ENCODE peak calls at places on chromosomes 4 and X, in six cellular contexts. L, W, F, A, R and B are unnamed samples.

GRCh38 chr4:99404595-99405287 is 30.4 kb downstream of the ADH7 start:
- DNase-seq in L (no peak), W (peak), F (no peak), A (no peak), R (peak), B (no peak)

GRCh38 chr4:40180356-40180755 is 16.5 kb upstream of the RHOH start:
- DNase-seq in L (no peak), W (peak), F (no peak), A (no peak), R (peak), B (no peak)

GRCh38 chr4:143356493-143356892 is 19.8 kb downstream of the GAB1 start:
- DNase-seq in L (no peak), W (no peak), F (no peak), A (no peak), R (peak), B (no peak)

GRCh38 chr4:73127839-73128448 is 58.4 kb upstream of the COX18 start:
- DNase-seq in L (no peak), W (no peak), F (no peak), A (no peak), R (peak), B (no peak)

GRCh38 chr4:56803473-56803872 is 18.0 kb downstream of the SPINK2 start:
- DNase-seq in L (no peak), W (no peak), F (no peak), A (no peak), R (peak), B (no peak)

GRCh38 chr4:46386570-46386969 is 3.4 kb downstream of the GABRA2 start:
- DNase-seq in L (peak), W (no peak), F (no peak), A (no peak), R (no peak), B (no peak)

GRCh38 chr4:2462218-2462991 is 6.5 kb upstream of the RNF4 start:
- DNase-seq in L (peak), W (peak), F (peak), A (peak), R (peak), B (no peak)

GRCh38 chr4:88027611-88028608 is 20.5 kb downstream of the PKD2 start:
- DNase-seq in L (no peak), W (peak), F (no peak), A (no peak), R (peak), B (no peak)

GRCh38 chr4:121380448-121381147 is at the start of gene QRFPR:
- DNase-seq in L (peak), W (no peak), F (no peak), A (no peak), R (no peak), B (peak)

GRCh38 chr4:21507439-21507838 is 441.1 kb downstream of the KCNIP4 start:
- DNase-seq in L (no peak), W (peak), F (no peak), A (no peak), R (peak), B (no peak)

GRCh38 chrX:40154229-40154852 is 56.6 kb upstream of the BCOR start:
- DNase-seq in L (no peak), W (no peak), F (peak), A (no peak), R (no peak), B (peak)

GRCh38 chr4:94350095-94350494 is 7.5 kb upstream of the HPGDS start:
- DNase-seq in L (no peak), W (no peak), F (no peak), A (no peak), R (no peak), B (no peak)

GRCh38 chrX:37603938-37604409 is 32.5 kb downstream of the LANCL3 start:
- DNase-seq in L (no peak), W (no peak), F (no peak), A (no peak), R (no peak), B (no peak)

GRCh38 chr4:102616661-102617060 is 115.5 kb downstream of the NFKB1 start:
- DNase-seq in L (no peak), W (no peak), F (no peak), A (no peak), R (no peak), B (no peak)

GRCh38 chr4:98627883-98628282 is 30.5 kb downstream of the TSPAN5 start:
- DNase-seq in L (no peak), W (peak), F (no peak), A (no peak), R (peak), B (no peak)

GRCh38 chrX:13579696-13580095 is 10.3 kb downstream of the EGFL6 start:
- DNase-seq in L (no peak), W (peak), F (no peak), A (no peak), R (no peak), B (no peak)

GRCh38 chrX:14013074-14013473 is 16.6 kb downstream of the GEMIN8 start:
- DNase-seq in L (no peak), W (peak), F (no peak), A (no peak), R (no peak), B (no peak)

GRCh38 chr4:25981749-25982148 is 67.7 kb downstream of the SMIM20 start:
- DNase-seq in L (no peak), W (no peak), F (no peak), A (no peak), R (peak), B (no peak)

GRCh38 chr4:3202836-3203820 is 45.8 kb upstream of the MSANTD1 start:
- DNase-seq in L (no peak), W (peak), F (no peak), A (no peak), R (no peak), B (no peak)